ENCODE peak calls at places on chromosomes 4 and X, in seven cellular contexts. O is transverse colon, C is adrenal gland, S is RWPE1, P is tibial nerve, Y is lower lobe of right lung, J is heart right ventricle. L is an unnamed sample.

GRCh38 chr4:118894034-118894433 is 5.4 kb downstream of the SYNPO2 start:
- DNase-seq in O (no peak), P (no peak), S (no peak), J (no peak), Y (no peak), C (no peak), L (no peak)

GRCh38 chr4:23937173-23937572 is 47.3 kb upstream of the PPARGC1A start:
- DNase-seq in O (no peak), J (no peak), S (no peak), C (no peak), Y (no peak), P (no peak), L (no peak)

GRCh38 chrX:48833531-48834138 is 1.8 kb downstream of the PCSK1N start:
- DNase-seq in O (no peak), Y (no peak), J (no peak), C (no peak), P (no peak), S (no peak), L (no peak)

GRCh38 chrX:17036172-17036961 is 89.9 kb downstream of the REPS2 start:
- DNase-seq in O (no peak), Y (no peak), P (no peak), C (no peak), J (no peak), S (no peak), L (no peak)

GRCh38 chrX:114611018-114611619 is 27.2 kb downstream of the HTR2C start:
- DNase-seq in J (no peak), S (peak), O (peak), Y (no peak), C (peak), P (no peak), L (no peak)

GRCh38 chrX:55451626-55451989 is 319 bp upstream of the MAGEH1 start:
- DNase-seq in C (no peak), O (no peak), J (no peak), S (no peak), P (no peak), Y (no peak), L (no peak)

GRCh38 chrX:46642145-46642544 is 68.6 kb downstream of the CHST7 start:
- DNase-seq in S (peak), Y (no peak), O (no peak), P (no peak), J (no peak), C (no peak), L (no peak)

GRCh38 chr4:182724414-182724813 is 192.8 kb downstream of the DCTD start:
- DNase-seq in O (no peak), C (no peak), J (no peak), Y (no peak), P (no peak), S (peak), L (no peak)

GRCh38 chr4:165873298-165874071 is 448 bp downstream of the TLL1 start:
- DNase-seq in O (no peak), Y (peak), J (peak), P (no peak), S (peak), C (peak), L (peak)

GRCh38 chr4:84069119-84069518 is 430.0 kb downstream of the NKX6-1 start:
- DNase-seq in J (no peak), Y (no peak), P (no peak), S (no peak), O (no peak), C (no peak), L (no peak)

GRCh38 chr4:10093801-10094552 is 22.6 kb downstream of the WDR1 start:
- DNase-seq in Y (peak), P (no peak), C (peak), J (no peak), S (no peak), O (no peak), L (no peak)

GRCh38 chr4:38266616-38267015 is 306.4 kb downstream of the PTTG2 start:
- DNase-seq in Y (no peak), O (peak), P (no peak), S (no peak), J (no peak), C (peak), L (no peak)

GRCh38 chr4:121278811-121279368 is 101.9 kb downstream of the QRFPR start:
- DNase-seq in J (no peak), Y (no peak), C (no peak), O (no peak), S (no peak), P (no peak), L (no peak)

GRCh38 chr4:3337357-3337732 is 44.5 kb downstream of the RGS12 start:
- DNase-seq in Y (no peak), C (no peak), J (no peak), P (no peak), S (no peak), O (no peak), L (no peak)

GRCh38 chrX:69024287-69024686 is 141.0 kb downstream of the PJA1 start:
- DNase-seq in O (no peak), P (no peak), C (peak), J (peak), S (no peak), Y (no peak), L (no peak)

GRCh38 chrX:32749075-32749474 is 462.3 kb downstream of the DMD start:
- DNase-seq in S (no peak), P (no peak), C (no peak), J (no peak), Y (no peak), O (no peak), L (no peak)

GRCh38 chr4:110612631-110613269 is 10.1 kb downstream of the PITX2 start:
- DNase-seq in Y (no peak), J (no peak), S (no peak), P (no peak), O (no peak), C (no peak), L (no peak)

GRCh38 chr4:19982556-19982955 is 269.1 kb upstream of the SLIT2 start:
- DNase-seq in S (peak), Y (no peak), O (no peak), J (no peak), P (no peak), C (no peak), L (no peak)

GRCh38 chrX:55127692-55128091 is 38.9 kb downstream of the PAGE2 start:
- DNase-seq in J (no peak), Y (no peak), P (no peak), O (no peak), S (no peak), C (no peak), L (no peak)

GRCh38 chr4:3127129-3127528 is 52.6 kb downstream of the HTT start:
- DNase-seq in C (no peak), O (no peak), J (no peak), P (no peak), Y (no peak), S (no peak), L (no peak)

GRCh38 chrX:57951666-57952319 is 41.5 kb upstream of the ZXDA start:
- DNase-seq in S (no peak), J (peak), O (peak), P (no peak), Y (peak), C (peak), L (no peak)

GRCh38 chr4:137523329-137523728 is 9.0 kb downstream of the PCDH18 start:
- DNase-seq in P (no peak), J (no peak), C (no peak), S (no peak), Y (no peak), O (no peak), L (no peak)

GRCh38 chr4:136651278-136651667 is 881.0 kb downstream of the PCDH18 start:
- DNase-seq in S (no peak), J (no peak), Y (no peak), P (no peak), O (no peak), C (no peak), L (no peak)

GRCh38 chrX:40757058-40757457 is 21.7 kb upstream of the MED14 start:
- DNase-seq in S (no peak), O (no peak), C (no peak), P (no peak), Y (no peak), J (no peak), L (no peak)

GRCh38 chrX:50980251-50980650 is 69.7 kb downstream of the BMP15 start:
- DNase-seq in P (no peak), J (no peak), S (no peak), Y (no peak), O (no peak), C (no peak), L (no peak)

GRCh38 chrX:50973199-50973598 is 62.7 kb downstream of the BMP15 start:
- DNase-seq in Y (no peak), P (no peak), C (no peak), O (no peak), J (no peak), S (no peak), L (no peak)

GRCh38 chrX:50978920-50979660 is 68.6 kb downstream of the BMP15 start:
- DNase-seq in J (no peak), S (no peak), O (no peak), P (no peak), C (no peak), Y (no peak), L (peak)
- TF ChIP-seq CTCF in J (peak), S (no peak), O (no peak), P (no peak), C (no peak), Y (no peak), L (peak)

DNA sequence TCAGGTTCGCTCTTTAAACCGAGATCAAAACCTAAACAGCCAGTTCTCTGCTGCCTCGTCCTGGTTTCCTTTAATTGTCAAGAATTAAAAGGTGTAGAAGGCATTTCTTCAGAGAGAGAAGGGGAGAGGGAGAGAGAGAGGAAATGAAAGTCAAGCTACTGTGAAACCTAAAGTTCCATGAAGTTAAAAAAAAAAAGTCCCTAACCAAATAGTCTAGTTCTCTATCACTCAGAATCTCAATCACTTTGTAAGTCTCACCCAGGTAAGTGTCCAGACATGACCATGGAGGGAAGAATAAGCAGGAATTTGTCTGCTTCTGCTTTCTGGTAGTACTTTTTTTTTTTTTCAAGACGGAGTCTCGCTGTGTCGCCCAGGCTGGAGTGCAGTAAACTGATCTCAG is 18.8 kb upstream of the SMIM14 start:
- DNase-seq in Y (no peak), O (no peak), P (no peak), C (no peak), J (no peak), S (no peak), L (no peak)
- H3K27ac ChIP-seq in Y (no peak), O (no peak), P (no peak), C (no peak), J (no peak), S (no peak), L (no peak)

DNA sequence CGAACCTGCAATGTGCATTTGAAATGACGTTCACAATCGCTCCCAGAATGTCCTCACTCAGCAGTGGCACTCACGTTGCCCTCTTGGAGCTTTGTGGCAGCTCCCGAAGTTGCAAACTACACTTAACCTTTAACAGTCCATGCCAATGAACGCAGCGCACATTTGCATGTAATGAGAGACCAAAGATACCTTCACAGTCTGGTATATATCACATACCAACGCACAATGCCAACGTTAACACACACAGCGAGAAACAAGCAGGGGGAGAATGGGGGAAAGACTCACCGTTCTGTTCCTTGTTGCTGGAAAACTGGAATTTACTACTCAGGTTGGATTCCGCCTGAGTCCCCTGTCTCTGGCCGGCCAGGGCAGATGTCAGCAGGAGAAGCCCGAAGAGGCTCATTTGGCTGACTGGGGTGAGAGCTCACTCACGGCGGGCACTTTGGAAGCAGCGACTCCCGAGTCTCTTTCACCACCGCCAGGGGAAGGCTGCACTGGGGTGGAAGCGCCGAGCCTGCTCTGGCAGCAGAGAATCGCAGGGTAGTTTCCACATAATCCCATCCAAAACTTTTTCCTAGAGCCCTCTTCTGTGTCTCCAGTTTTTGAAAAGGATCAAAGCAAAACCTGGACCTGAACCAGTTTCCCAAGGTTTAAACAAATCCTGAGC is 965 bp downstream of the PDGFC start:
- DNase-seq in C (peak), J (peak), S (peak), Y (peak), O (peak), P (peak), L (peak)
- TF ChIP-seq CTCF in C (peak), J (peak), S (peak), Y (peak), O (peak), P (peak), L (peak)

DNA sequence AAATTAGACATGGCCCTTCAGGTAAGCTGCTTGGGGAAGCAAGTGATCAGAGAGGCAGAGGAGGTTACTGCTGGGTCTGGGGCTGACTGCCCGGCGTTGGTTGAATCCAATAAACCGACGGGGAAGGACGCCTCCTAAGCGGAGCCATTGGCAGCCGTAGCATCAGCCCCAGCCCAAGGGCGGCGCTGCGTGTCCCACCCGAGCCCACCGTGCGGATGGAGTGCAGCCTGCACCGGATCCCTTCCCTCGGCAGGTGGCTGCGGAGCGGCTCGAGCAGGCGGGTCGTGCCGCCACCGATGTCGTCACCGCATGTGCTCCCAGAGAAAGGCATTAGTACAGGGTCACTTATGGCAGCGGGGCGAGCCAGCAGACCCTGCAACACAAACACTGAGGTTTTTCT is 82.1 kb downstream of the ALPK1 start:
- DNase-seq in S (no peak), J (peak), O (no peak), C (no peak), Y (no peak), P (no peak), L (peak)
- H3K27ac ChIP-seq in S (no peak), J (no peak), O (no peak), C (no peak), Y (no peak), P (no peak), L (no peak)

DNA sequence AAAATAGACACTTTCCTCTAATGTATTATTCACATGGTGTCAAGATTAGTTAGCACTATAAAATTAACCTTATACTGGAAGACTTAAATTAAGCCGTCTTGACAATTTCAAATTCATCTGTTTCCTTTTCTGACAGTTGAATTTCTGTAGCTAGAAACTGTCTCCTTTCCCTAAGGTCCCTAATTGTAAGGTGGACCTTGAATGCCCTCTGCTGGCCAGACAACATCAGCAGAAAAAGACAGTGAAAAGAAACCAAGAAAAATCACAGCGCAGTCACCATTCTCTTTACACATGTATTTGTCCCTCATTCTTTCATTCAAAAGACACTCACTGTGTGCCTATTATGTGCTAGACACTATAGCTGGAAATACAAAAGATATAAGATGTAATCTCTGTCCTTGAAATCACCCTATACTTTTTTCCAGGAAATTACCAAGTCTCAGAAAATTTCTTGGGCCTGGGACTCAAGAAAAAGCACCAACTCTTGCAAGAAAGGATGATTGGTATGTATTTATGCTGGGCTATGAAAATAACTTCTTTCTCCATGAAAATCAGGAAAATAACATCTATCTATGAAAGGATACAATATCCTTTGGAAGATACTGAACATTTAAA is 32.7 kb upstream of the AMBN start:
- DNase-seq in J (no peak), C (peak), O (peak), S (peak), P (no peak), Y (no peak), L (no peak)
- TF ChIP-seq CTCF in J (peak), C (peak), O (peak), S (peak), P (peak), Y (peak), L (peak)

DNA sequence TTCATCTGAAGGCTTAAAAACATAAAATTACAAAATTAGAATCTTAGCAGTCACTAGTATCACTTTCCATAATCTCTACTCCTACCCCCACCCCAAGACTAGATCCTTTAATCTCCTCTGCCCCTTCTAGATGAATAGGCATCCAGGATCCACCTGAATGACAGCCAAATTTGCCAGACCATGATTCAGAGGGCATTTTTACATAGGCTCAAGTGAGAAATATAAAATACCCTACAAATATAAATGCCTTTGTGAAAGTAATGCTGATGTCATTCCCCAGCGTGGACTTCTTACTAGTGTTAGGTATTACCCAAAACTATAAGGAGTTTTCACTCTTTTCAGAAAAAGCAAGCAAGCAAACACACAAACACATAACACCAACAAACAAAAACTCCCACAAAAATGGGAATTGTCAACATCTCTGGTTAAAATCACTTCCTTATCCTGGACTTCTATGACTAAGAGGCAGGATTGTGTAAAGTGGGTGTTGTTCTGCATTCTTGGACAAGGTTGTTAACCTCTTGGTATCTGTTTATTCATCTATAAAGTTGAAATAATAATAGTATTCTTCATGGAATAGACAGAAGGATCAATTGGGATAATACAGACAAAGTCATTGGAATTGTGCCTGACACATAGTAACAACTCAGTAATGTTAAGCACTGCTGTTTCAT is 51.3 kb upstream of the TMPRSS11F start:
- DNase-seq in P (no peak), Y (no peak), J (no peak), S (peak), O (no peak), C (no peak), L (no peak)
- H3K27ac ChIP-seq in P (no peak), Y (no peak), J (no peak), S (no peak), O (no peak), C (no peak), L (no peak)

GRCh38 chr4:152651473-152652060 is 28.2 kb downstream of the TMEM154 start:
- DNase-seq in C (no peak), Y (no peak), J (no peak), S (no peak), O (no peak), P (no peak), L (no peak)

GRCh38 chr4:152652102-152652501 is 27.7 kb downstream of the TMEM154 start:
- DNase-seq in S (no peak), Y (no peak), C (no peak), P (no peak), J (no peak), O (no peak), L (no peak)

GRCh38 chr4:152659806-152660205 is 20.0 kb downstream of the TMEM154 start:
- DNase-seq in S (no peak), P (no peak), C (no peak), O (no peak), Y (no peak), J (no peak), L (no peak)

GRCh38 chr4:152657657-152658056 is 22.1 kb downstream of the TMEM154 start:
- DNase-seq in Y (no peak), S (no peak), J (no peak), C (no peak), O (no peak), P (no peak), L (no peak)

GRCh38 chr4:152655272-152656129 is 24.3 kb downstream of the TMEM154 start:
- DNase-seq in P (no peak), J (no peak), C (no peak), O (peak), Y (no peak), S (no peak), L (no peak)
- TF ChIP-seq CTCF in P (no peak), J (no peak), C (no peak), O (no peak), Y (no peak), S (no peak), L (no peak)

GRCh38 chr4:90445380-90445779 is 318.2 kb downstream of the CCSER1 start:
- DNase-seq in C (no peak), S (no peak), O (no peak), Y (no peak), P (no peak), J (no peak), L (no peak)

GRCh38 chr4:90443231-90443630 is 316.0 kb downstream of the CCSER1 start:
- DNase-seq in O (no peak), J (no peak), P (no peak), C (no peak), Y (no peak), S (peak), L (no peak)

GRCh38 chr4:90444904-90445303 is 317.7 kb downstream of the CCSER1 start:
- DNase-seq in C (no peak), O (no peak), Y (no peak), J (no peak), P (no peak), S (no peak), L (no peak)

GRCh38 chr4:90441770-90442169 is 314.6 kb downstream of the CCSER1 start:
- DNase-seq in Y (no peak), C (no peak), S (no peak), O (no peak), P (no peak), J (no peak), L (no peak)

DNA sequence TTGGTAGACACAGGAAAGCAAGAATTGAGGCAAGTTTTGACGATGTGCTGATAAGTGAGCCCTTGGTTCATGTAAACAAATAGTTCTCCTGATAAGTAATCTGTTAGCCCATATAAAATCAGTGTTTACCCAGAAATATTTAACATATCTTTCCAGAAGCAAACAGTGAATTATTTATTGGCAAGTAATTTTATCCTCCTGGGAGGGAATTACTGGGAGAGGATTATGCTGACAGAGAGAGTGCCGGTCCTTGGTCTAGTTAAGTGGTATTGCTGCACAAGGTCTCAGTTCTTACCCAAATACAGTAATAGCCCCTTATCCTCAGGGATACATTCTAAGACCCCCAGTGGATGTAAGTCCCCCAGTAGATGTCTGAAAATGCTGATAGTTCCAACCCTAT is 315.4 kb downstream of the CCSER1 start:
- DNase-seq in S (no peak), J (no peak), C (no peak), P (no peak), O (no peak), Y (no peak), L (no peak)
- H3K27ac ChIP-seq in S (no peak), J (no peak), C (no peak), P (no peak), O (no peak), Y (no peak), L (no peak)

L was measured in H9.